ENCODE peak calls at places on chromosomes 3 and 15, in six cellular contexts. W is naive thymus-derived CD4-positive, alpha-beta T cell; P is GM13977; M is posterior vena cava; F is GM18507; S is RKO. E is an unnamed sample.

GRCh38 chr3:11820540-11821041 is 26.1 kb downstream of the TAMM41 start:
- DNase-seq in F (no peak), S (peak), W (no peak), P (peak), M (no peak), E (no peak)

GRCh38 chr3:186307594-186307993 is 54.4 kb downstream of the DGKG start:
- DNase-seq in P (peak), M (no peak), S (peak), F (no peak), W (no peak), E (no peak)

GRCh38 chr3:13161771-13162535 is 88.7 kb upstream of the IQSEC1 start:
- DNase-seq in P (no peak), F (no peak), S (no peak), W (no peak), M (peak), E (no peak)

GRCh38 chr3:30657914-30658313 is 51.5 kb downstream of the TGFBR2 start:
- DNase-seq in S (no peak), F (no peak), W (peak), P (no peak), M (no peak), E (peak)

GRCh38 chr3:66075281-66075680 is 36.6 kb upstream of the MAGI1 start:
- DNase-seq in P (no peak), S (peak), F (no peak), W (no peak), M (no peak), E (no peak)

GRCh38 chr3:38907426-38907825 is 91.4 kb upstream of the SCN10A start:
- DNase-seq in M (no peak), P (no peak), S (peak), W (no peak), F (no peak), E (no peak)

GRCh38 chr3:36397856-36398255 is 17.6 kb downstream of the STAC start:
- DNase-seq in W (no peak), F (no peak), M (no peak), S (no peak), P (no peak), E (no peak)

GRCh38 chr15:94083467-94083991 is 147.8 kb upstream of the MCTP2 start:
- DNase-seq in F (no peak), P (no peak), S (no peak), M (no peak), W (no peak), E (no peak)

GRCh38 chr3:138898301-138898700 is 48.6 kb downstream of the FOXL2 start:
- DNase-seq in F (no peak), P (no peak), S (no peak), M (no peak), W (no peak), E (no peak)

GRCh38 chr15:49270541-49271421 is 100.7 kb downstream of the GALK2 start:
- DNase-seq in M (peak), W (no peak), F (no peak), S (no peak), P (no peak), E (no peak)

GRCh38 chr3:5002174-5002870 is 23.1 kb downstream of the BHLHE40 start:
- DNase-seq in M (no peak), W (no peak), S (no peak), P (no peak), F (no peak), E (peak)

GRCh38 chr3:15659254-15659975 is 57.9 kb downstream of the BTD start:
- DNase-seq in M (no peak), W (no peak), S (no peak), F (no peak), P (no peak), E (no peak)

GRCh38 chr3:59436164-59436958 is 386.5 kb upstream of the CFAP20DC start:
- DNase-seq in S (no peak), F (no peak), M (no peak), W (peak), P (no peak), E (no peak)

GRCh38 chr15:90087454-90088154 is 14.7 kb downstream of the IDH2 start:
- DNase-seq in W (no peak), P (no peak), S (peak), F (no peak), M (no peak), E (no peak)

GRCh38 chr3:115823083-115823482 is 199.8 kb downstream of the GAP43 start:
- DNase-seq in M (no peak), F (no peak), S (no peak), W (no peak), P (no peak), E (no peak)

GRCh38 chr15:69146724-69147435 is 13.6 kb upstream of the GLCE start:
- DNase-seq in M (no peak), W (no peak), F (no peak), P (no peak), S (no peak), E (no peak)

GRCh38 chr15:62870216-62870615 is 172.3 kb upstream of the TPM1 start:
- DNase-seq in S (no peak), W (no peak), F (no peak), M (no peak), P (no peak), E (no peak)

GRCh38 chr3:42159706-42160472 is 68.7 kb downstream of the TRAK1 start:
- DNase-seq in F (no peak), W (peak), P (peak), M (no peak), S (no peak), E (peak)

GRCh38 chr15:80507638-80508316 is 103.6 kb downstream of the ARNT2 start:
- DNase-seq in W (no peak), P (no peak), M (no peak), F (no peak), S (no peak), E (no peak)

GRCh38 chr3:29270752-29271151 is 10.1 kb upstream of the RBMS3 start:
- DNase-seq in S (no peak), P (no peak), F (no peak), M (no peak), W (no peak), E (no peak)

GRCh38 chr3:149655826-149656599 is 1.8 kb downstream of the WWTR1 start:
- DNase-seq in M (no peak), P (peak), F (no peak), S (no peak), W (no peak), E (no peak)

GRCh38 chr3:10008588-10009344 is 17.5 kb upstream of the FANCD2 start:
- DNase-seq in P (peak), S (peak), M (peak), W (peak), F (no peak), E (peak)

GRCh38 chr15:67803996-67804843 is 21.1 kb upstream of the SKOR1 start:
- DNase-seq in M (no peak), W (no peak), P (no peak), F (no peak), S (no peak), E (no peak)

GRCh38 chr3:14216257-14217048 is 37.8 kb downstream of the LSM3 start:
- DNase-seq in F (no peak), S (no peak), P (no peak), W (peak), M (peak), E (no peak)

GRCh38 chr3:190491533-190492054 is 22.3 kb upstream of the IL1RAP start:
- DNase-seq in F (no peak), S (no peak), W (no peak), M (no peak), P (no peak), E (no peak)

GRCh38 chr3:65689436-65689835 is 349.3 kb downstream of the MAGI1 start:
- DNase-seq in S (no peak), W (no peak), F (no peak), M (no peak), P (no peak), E (no peak)

GRCh38 chr15:59152694-59153450 is 47.9 kb downstream of the CCNB2 start:
- DNase-seq in S (no peak), W (no peak), M (no peak), P (no peak), F (no peak), E (no peak)

GRCh38 chr3:100850156-100850555 is 140.9 kb downstream of the TFG start:
- DNase-seq in S (no peak), P (no peak), M (no peak), F (no peak), W (no peak), E (no peak)

GRCh38 chr3:185283374-185283935 is 29.6 kb upstream of the EHHADH start:
- DNase-seq in P (no peak), M (no peak), W (no peak), F (no peak), S (peak), E (no peak)